ENCODE peak calls at places on chromosomes 11 and 22, in six cellular contexts. One of them, this sample, is unnamed.

GRCh38 chr11:18461909-18462308 is 6.3 kb downstream of the LDHAL6A start:
- DNase-seq in GM23248: no peak
- DNase-seq in stomach: no peak
- DNase-seq in A673: no peak
- DNase-seq in CD4-positive, CD25-positive, alpha-beta regulatory T cell: no peak
- DNase-seq in cardiac muscle cell: no peak
- DNase-seq in this sample: no peak

GRCh38 chr11:106998126-106998525 is 20.1 kb downstream of the GUCY1A2 start:
- DNase-seq in CD4-positive, CD25-positive, alpha-beta regulatory T cell: no peak
- DNase-seq in GM23248: peak; percentile 83
- DNase-seq in A673: peak; percentile 40
- DNase-seq in cardiac muscle cell: peak; percentile 74
- DNase-seq in stomach: no peak
- DNase-seq in this sample: no peak

GRCh38 chr11:67022961-67023956 is at the start of gene SYT12:
- DNase-seq in stomach: no peak
- DNase-seq in CD4-positive, CD25-positive, alpha-beta regulatory T cell: peak; percentile 9
- DNase-seq in GM23248: peak; percentile 61
- DNase-seq in cardiac muscle cell: peak; percentile 29
- DNase-seq in A673: peak; percentile 64
- DNase-seq in this sample: no peak

GRCh38 chr22:49026476-49027121 is 801.1 kb downstream of the BRD1 start:
- DNase-seq in GM23248: no peak
- DNase-seq in stomach: no peak
- DNase-seq in cardiac muscle cell: no peak
- DNase-seq in A673: peak; percentile 32
- DNase-seq in CD4-positive, CD25-positive, alpha-beta regulatory T cell: no peak
- DNase-seq in this sample: peak; percentile 36

GRCh38 chr11:16512163-16512562 is 155.8 kb upstream of the SOX6 start:
- DNase-seq in CD4-positive, CD25-positive, alpha-beta regulatory T cell: no peak
- DNase-seq in A673: no peak
- DNase-seq in stomach: no peak
- DNase-seq in cardiac muscle cell: no peak
- DNase-seq in GM23248: no peak
- DNase-seq in this sample: no peak

GRCh38 chr11:37857726-37858125 is 1259.7 kb upstream of the RAG2 start:
- DNase-seq in CD4-positive, CD25-positive, alpha-beta regulatory T cell: no peak
- DNase-seq in cardiac muscle cell: no peak
- DNase-seq in GM23248: no peak
- DNase-seq in A673: no peak
- DNase-seq in stomach: no peak
- DNase-seq in this sample: no peak

GRCh38 chr11:68313574-68314202 is 1.3 kb downstream of the LRP5 start:
- DNase-seq in cardiac muscle cell: peak; percentile 33
- DNase-seq in GM23248: peak; percentile 30
- DNase-seq in CD4-positive, CD25-positive, alpha-beta regulatory T cell: no peak
- DNase-seq in stomach: no peak
- DNase-seq in A673: peak; percentile 60
- DNase-seq in this sample: no peak

GRCh38 chr11:117096140-117096972 is 1.9 kb downstream of the SIK3 start:
- DNase-seq in CD4-positive, CD25-positive, alpha-beta regulatory T cell: peak; percentile 49
- DNase-seq in cardiac muscle cell: no peak
- DNase-seq in A673: peak; percentile 28
- DNase-seq in stomach: no peak
- DNase-seq in GM23248: peak; percentile 40
- DNase-seq in this sample: no peak

GRCh38 chr11:44681698-44682097 is 45.1 kb upstream of the TSPAN18 start:
- DNase-seq in CD4-positive, CD25-positive, alpha-beta regulatory T cell: peak; percentile 31
- DNase-seq in A673: no peak
- DNase-seq in cardiac muscle cell: peak; percentile 65
- DNase-seq in stomach: no peak
- DNase-seq in GM23248: peak; percentile 34
- DNase-seq in this sample: no peak

GRCh38 chr11:128207861-128208321 is 379.5 kb downstream of the ETS1 start:
- DNase-seq in A673: no peak
- DNase-seq in stomach: no peak
- DNase-seq in cardiac muscle cell: peak; percentile 99
- DNase-seq in CD4-positive, CD25-positive, alpha-beta regulatory T cell: no peak
- DNase-seq in GM23248: peak; percentile 85
- DNase-seq in this sample: no peak

GRCh38 chr11:13883042-13883441 is 79.5 kb upstream of the SPON1 start:
- DNase-seq in cardiac muscle cell: no peak
- DNase-seq in CD4-positive, CD25-positive, alpha-beta regulatory T cell: peak; percentile 21
- DNase-seq in stomach: no peak
- DNase-seq in A673: no peak
- DNase-seq in GM23248: no peak
- DNase-seq in this sample: peak; percentile 77

GRCh38 chr22:24376002-24376401 is 51.4 kb upstream of the ADORA2A start:
- DNase-seq in GM23248: no peak
- DNase-seq in A673: no peak
- DNase-seq in CD4-positive, CD25-positive, alpha-beta regulatory T cell: no peak
- DNase-seq in stomach: no peak
- DNase-seq in cardiac muscle cell: no peak
- DNase-seq in this sample: no peak

GRCh38 chr22:49179886-49180682 is 647.6 kb downstream of the BRD1 start:
- DNase-seq in stomach: no peak
- DNase-seq in GM23248: no peak
- DNase-seq in CD4-positive, CD25-positive, alpha-beta regulatory T cell: no peak
- DNase-seq in A673: no peak
- DNase-seq in cardiac muscle cell: no peak
- DNase-seq in this sample: peak; percentile 35

GRCh38 chr22:43782448-43782847 is 29.7 kb downstream of the EFCAB6 start:
- DNase-seq in GM23248: peak; percentile 43
- DNase-seq in A673: no peak
- DNase-seq in stomach: no peak
- DNase-seq in CD4-positive, CD25-positive, alpha-beta regulatory T cell: no peak
- DNase-seq in cardiac muscle cell: peak; percentile 8
- DNase-seq in this sample: no peak

GRCh38 chr11:17915500-17916143 is 97.2 kb downstream of the SERGEF start:
- DNase-seq in cardiac muscle cell: no peak
- DNase-seq in A673: no peak
- DNase-seq in GM23248: peak; percentile 10
- DNase-seq in CD4-positive, CD25-positive, alpha-beta regulatory T cell: no peak
- DNase-seq in stomach: no peak
- DNase-seq in this sample: no peak

GRCh38 chr22:43388420-43388851 is 23.4 kb upstream of the MPPED1 start:
- DNase-seq in GM23248: peak; percentile 69
- DNase-seq in stomach: peak; percentile 82
- DNase-seq in CD4-positive, CD25-positive, alpha-beta regulatory T cell: peak; percentile 57
- DNase-seq in A673: peak; percentile 77
- DNase-seq in cardiac muscle cell: peak; percentile 77
- DNase-seq in this sample: peak; percentile 84

GRCh38 chr11:130666781-130667251 is 218.4 kb downstream of the ADAMTS15 start:
- DNase-seq in GM23248: peak; percentile 50
- DNase-seq in CD4-positive, CD25-positive, alpha-beta regulatory T cell: no peak
- DNase-seq in A673: peak; percentile 52
- DNase-seq in stomach: no peak
- DNase-seq in cardiac muscle cell: no peak
- DNase-seq in this sample: no peak

GRCh38 chr11:121892863-121893262 is 223.2 kb downstream of the BLID start:
- DNase-seq in CD4-positive, CD25-positive, alpha-beta regulatory T cell: no peak
- DNase-seq in GM23248: peak; percentile 81
- DNase-seq in A673: no peak
- DNase-seq in stomach: no peak
- DNase-seq in cardiac muscle cell: peak; percentile 30
- DNase-seq in this sample: no peak

GRCh38 chr11:123301696-123302400 is 106.8 kb upstream of the CLMP start:
- DNase-seq in GM23248: peak; percentile 76
- DNase-seq in A673: peak; percentile 79
- DNase-seq in stomach: peak; percentile 63
- DNase-seq in cardiac muscle cell: peak; percentile 55
- DNase-seq in CD4-positive, CD25-positive, alpha-beta regulatory T cell: peak; percentile 69
- DNase-seq in this sample: peak; percentile 74

GRCh38 chr11:134478176-134478575 is 66.1 kb upstream of the B3GAT1 start:
- DNase-seq in CD4-positive, CD25-positive, alpha-beta regulatory T cell: no peak
- DNase-seq in A673: no peak
- DNase-seq in cardiac muscle cell: no peak
- DNase-seq in GM23248: no peak
- DNase-seq in stomach: no peak
- DNase-seq in this sample: no peak

GRCh38 chr11:134478611-134479010 is 66.6 kb upstream of the B3GAT1 start:
- DNase-seq in A673: no peak
- DNase-seq in stomach: no peak
- DNase-seq in GM23248: no peak
- DNase-seq in CD4-positive, CD25-positive, alpha-beta regulatory T cell: no peak
- DNase-seq in cardiac muscle cell: no peak
- DNase-seq in this sample: no peak

GRCh38 chr11:134481135-134481534 is 69.1 kb upstream of the B3GAT1 start:
- DNase-seq in stomach: no peak
- DNase-seq in CD4-positive, CD25-positive, alpha-beta regulatory T cell: no peak
- DNase-seq in A673: no peak
- DNase-seq in GM23248: no peak
- DNase-seq in cardiac muscle cell: no peak
- DNase-seq in this sample: no peak

GRCh38 chr11:134480129-134480652 is 68.1 kb upstream of the B3GAT1 start:
- DNase-seq in CD4-positive, CD25-positive, alpha-beta regulatory T cell: no peak
- DNase-seq in stomach: no peak
- DNase-seq in cardiac muscle cell: no peak
- DNase-seq in GM23248: no peak
- DNase-seq in A673: no peak
- DNase-seq in this sample: no peak

GRCh38 chr11:134479206-134479955 is 67.3 kb upstream of the B3GAT1 start:
- DNase-seq in CD4-positive, CD25-positive, alpha-beta regulatory T cell: no peak
- DNase-seq in A673: no peak
- DNase-seq in stomach: no peak
- DNase-seq in cardiac muscle cell: no peak
- DNase-seq in GM23248: no peak
- DNase-seq in this sample: no peak
- H3K4me3 ChIP-seq in CD4-positive, CD25-positive, alpha-beta regulatory T cell: no peak overlapping the region
- H3K4me3 ChIP-seq in A673: no peak overlapping the region
- H3K4me3 ChIP-seq in stomach: no peak overlapping the region
- H3K4me3 ChIP-seq in cardiac muscle cell: no peak overlapping the region
- H3K4me3 ChIP-seq in GM23248: no peak overlapping the region
- H3K4me3 ChIP-seq in this sample: no peak overlapping the region

GRCh38 chr11:720642-721346 is 14.8 kb downstream of the EPS8L2 start:
- DNase-seq in A673: no peak
- DNase-seq in stomach: peak; percentile 59
- DNase-seq in CD4-positive, CD25-positive, alpha-beta regulatory T cell: peak; percentile 35
- DNase-seq in GM23248: no peak
- DNase-seq in cardiac muscle cell: no peak
- DNase-seq in this sample: no peak

GRCh38 chr11:720017-720641 is 14.1 kb downstream of the EPS8L2 start:
- DNase-seq in stomach: no peak
- DNase-seq in CD4-positive, CD25-positive, alpha-beta regulatory T cell: no peak
- DNase-seq in cardiac muscle cell: no peak
- DNase-seq in A673: no peak
- DNase-seq in GM23248: no peak
- DNase-seq in this sample: no peak

GRCh38 chr11:723120-723883 is 17.3 kb downstream of the EPS8L2 start:
- DNase-seq in GM23248: peak; percentile 68
- DNase-seq in CD4-positive, CD25-positive, alpha-beta regulatory T cell: peak; percentile 80
- DNase-seq in cardiac muscle cell: peak; percentile 68
- DNase-seq in stomach: no peak
- DNase-seq in A673: peak; percentile 61
- DNase-seq in this sample: peak; percentile 52

GRCh38 chr11:721347-721912 is 15.4 kb downstream of the EPS8L2 start:
- DNase-seq in cardiac muscle cell: no peak
- DNase-seq in GM23248: no peak
- DNase-seq in A673: no peak
- DNase-seq in CD4-positive, CD25-positive, alpha-beta regulatory T cell: no peak
- DNase-seq in stomach: no peak
- DNase-seq in this sample: no peak

GRCh38 chr11:721913-722811 is 16.1 kb downstream of the EPS8L2 start:
- DNase-seq in stomach: no peak
- DNase-seq in cardiac muscle cell: no peak
- DNase-seq in CD4-positive, CD25-positive, alpha-beta regulatory T cell: peak; percentile 68
- DNase-seq in GM23248: no peak
- DNase-seq in A673: no peak
- DNase-seq in this sample: peak; percentile 79
- H3K4me3 ChIP-seq in stomach: no peak overlapping the region
- H3K4me3 ChIP-seq in cardiac muscle cell: no peak overlapping the region
- H3K4me3 ChIP-seq in CD4-positive, CD25-positive, alpha-beta regulatory T cell: no peak overlapping the region
- H3K4me3 ChIP-seq in GM23248: no peak overlapping the region
- H3K4me3 ChIP-seq in A673: no peak overlapping the region
- H3K4me3 ChIP-seq in this sample: no peak overlapping the region

GRCh38 chr11:88508808-88509581 is 171.5 kb upstream of the CTSC start:
- DNase-seq in GM23248: peak; percentile 56
- DNase-seq in stomach: no peak
- DNase-seq in cardiac muscle cell: peak; percentile 45
- DNase-seq in A673: no peak
- DNase-seq in CD4-positive, CD25-positive, alpha-beta regulatory T cell: peak; percentile 19
- DNase-seq in this sample: peak; percentile 53
- H3K4me3 ChIP-seq in GM23248: peak overlapping the region; percentile 50
- H3K4me3 ChIP-seq in stomach: peak overlapping the region; percentile 39
- H3K4me3 ChIP-seq in cardiac muscle cell: peak overlapping the region; percentile 30
- H3K4me3 ChIP-seq in A673: no peak overlapping the region
- H3K4me3 ChIP-seq in CD4-positive, CD25-positive, alpha-beta regulatory T cell: no peak overlapping the region
- H3K4me3 ChIP-seq in this sample: peak overlapping the region; percentile 44

GRCh38 chr11:34602245-34602644 is 18.6 kb upstream of the EHF start:
- DNase-seq in cardiac muscle cell: no peak
- DNase-seq in CD4-positive, CD25-positive, alpha-beta regulatory T cell: no peak
- DNase-seq in stomach: peak; percentile 77
- DNase-seq in A673: no peak
- DNase-seq in GM23248: no peak
- DNase-seq in this sample: no peak

GRCh38 chr11:34601085-34601444 is 19.8 kb upstream of the EHF start:
- DNase-seq in GM23248: no peak
- DNase-seq in A673: peak; percentile 61
- DNase-seq in stomach: no peak
- DNase-seq in cardiac muscle cell: peak; percentile 57
- DNase-seq in CD4-positive, CD25-positive, alpha-beta regulatory T cell: no peak
- DNase-seq in this sample: no peak

GRCh38 chr11:34600339-34601084 is 20.4 kb upstream of the EHF start:
- DNase-seq in GM23248: no peak
- DNase-seq in stomach: peak; percentile 87
- DNase-seq in CD4-positive, CD25-positive, alpha-beta regulatory T cell: no peak
- DNase-seq in A673: no peak
- DNase-seq in cardiac muscle cell: no peak
- DNase-seq in this sample: peak; percentile 52

GRCh38 chr11:34603129-34604001 is 17.5 kb upstream of the EHF start:
- DNase-seq in CD4-positive, CD25-positive, alpha-beta regulatory T cell: no peak
- DNase-seq in GM23248: no peak
- DNase-seq in cardiac muscle cell: peak; percentile 9
- DNase-seq in stomach: no peak
- DNase-seq in A673: no peak
- DNase-seq in this sample: no peak

DNA sequence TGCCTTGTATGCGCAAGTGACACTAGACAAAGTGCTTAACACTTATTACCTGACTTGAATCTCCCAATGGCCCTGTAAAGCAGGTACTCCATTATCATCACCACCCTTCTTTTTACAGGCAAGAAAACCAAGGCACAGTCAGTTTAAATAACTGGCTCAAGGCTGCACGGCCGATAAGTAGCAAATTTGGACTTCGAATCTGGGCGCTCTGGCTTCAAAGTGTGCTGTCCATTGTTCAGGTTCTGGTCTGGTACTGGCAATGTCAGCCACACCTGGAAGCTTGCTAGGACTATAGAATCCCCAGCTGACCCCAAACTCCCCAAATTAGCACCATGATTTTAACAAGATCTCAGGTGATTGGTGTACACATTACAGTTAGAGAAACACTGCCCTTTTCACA is 19.3 kb upstream of the EHF start:
- DNase-seq in CD4-positive, CD25-positive, alpha-beta regulatory T cell: no peak
- DNase-seq in A673: no peak
- DNase-seq in GM23248: no peak
- DNase-seq in stomach: no peak
- DNase-seq in cardiac muscle cell: no peak
- DNase-seq in this sample: no peak
- H3K4me3 ChIP-seq in CD4-positive, CD25-positive, alpha-beta regulatory T cell: no peak overlapping the region
- H3K4me3 ChIP-seq in A673: no peak overlapping the region
- H3K4me3 ChIP-seq in GM23248: no peak overlapping the region
- H3K4me3 ChIP-seq in stomach: no peak overlapping the region
- H3K4me3 ChIP-seq in cardiac muscle cell: no peak overlapping the region
- H3K4me3 ChIP-seq in this sample: no peak overlapping the region

GRCh38 chr22:17748555-17749353 is 25.5 kb downstream of the BID start:
- DNase-seq in stomach: no peak
- DNase-seq in GM23248: no peak
- DNase-seq in CD4-positive, CD25-positive, alpha-beta regulatory T cell: no peak
- DNase-seq in A673: no peak
- DNase-seq in cardiac muscle cell: no peak
- DNase-seq in this sample: no peak
- H3K4me3 ChIP-seq in stomach: peak overlapping the region; percentile 3
- H3K4me3 ChIP-seq in GM23248: no peak overlapping the region
- H3K4me3 ChIP-seq in CD4-positive, CD25-positive, alpha-beta regulatory T cell: no peak overlapping the region
- H3K4me3 ChIP-seq in A673: no peak overlapping the region
- H3K4me3 ChIP-seq in cardiac muscle cell: no peak overlapping the region
- H3K4me3 ChIP-seq in this sample: no peak overlapping the region